ENCODE peak calls at places on chromosomes 6 and 20, in ten cellular contexts. One of them, this sample, is unnamed. For H3K4me1, the result is how much of the 10 kb centered on the place peaks cover.

GRCh38 chr6:17291778-17292177 is 10.6 kb downstream of the RBM24 start:
- DNase-seq in cardiac muscle cell: no peak
- DNase-seq in heart right ventricle: no peak
- DNase-seq in H1: no peak
- DNase-seq in heart left ventricle: no peak
- DNase-seq in ovary: no peak
- DNase-seq in OCI-LY7: no peak
- DNase-seq in MM.1S: no peak
- DNase-seq in esophagus muscularis mucosa: no peak
- DNase-seq in fibroblast of lung: no peak
- DNase-seq in this sample: no peak

GRCh38 chr6:131682427-131682826 is 18.8 kb downstream of the OR2A4 start:
- DNase-seq in fibroblast of lung: peak
- DNase-seq in ovary: no peak
- DNase-seq in cardiac muscle cell: no peak
- DNase-seq in esophagus muscularis mucosa: no peak
- DNase-seq in OCI-LY7: no peak
- DNase-seq in H1: no peak
- DNase-seq in MM.1S: no peak
- DNase-seq in heart right ventricle: no peak
- DNase-seq in heart left ventricle: no peak
- DNase-seq in this sample: no peak

GRCh38 chr6:16731503-16732018 is 29.7 kb downstream of the ATXN1 start:
- DNase-seq in MM.1S: peak
- DNase-seq in OCI-LY7: no peak
- DNase-seq in cardiac muscle cell: no peak
- DNase-seq in heart right ventricle: no peak
- DNase-seq in fibroblast of lung: no peak
- DNase-seq in ovary: no peak
- DNase-seq in heart left ventricle: no peak
- DNase-seq in esophagus muscularis mucosa: no peak
- DNase-seq in H1: no peak
- DNase-seq in this sample: no peak

GRCh38 chr6:167550936-167551633 is 226.2 kb downstream of the TTLL2 start:
- DNase-seq in esophagus muscularis mucosa: no peak
- DNase-seq in fibroblast of lung: no peak
- DNase-seq in H1: no peak
- DNase-seq in heart right ventricle: peak
- DNase-seq in MM.1S: no peak
- DNase-seq in heart left ventricle: peak
- DNase-seq in cardiac muscle cell: no peak
- DNase-seq in ovary: peak
- DNase-seq in OCI-LY7: no peak
- DNase-seq in this sample: no peak

GRCh38 chr6:76774750-76775396 is 688.4 kb downstream of the HTR1B start:
- DNase-seq in esophagus muscularis mucosa: no peak
- DNase-seq in MM.1S: no peak
- DNase-seq in heart left ventricle: no peak
- DNase-seq in fibroblast of lung: peak
- DNase-seq in H1: no peak
- DNase-seq in OCI-LY7: no peak
- DNase-seq in ovary: peak
- DNase-seq in heart right ventricle: peak
- DNase-seq in cardiac muscle cell: peak
- DNase-seq in this sample: no peak

GRCh38 chr6:138864343-138864890 is 68.5 kb downstream of the ECT2L start:
- DNase-seq in MM.1S: no peak
- DNase-seq in fibroblast of lung: peak
- DNase-seq in H1: no peak
- DNase-seq in cardiac muscle cell: no peak
- DNase-seq in heart right ventricle: no peak
- DNase-seq in heart left ventricle: no peak
- DNase-seq in OCI-LY7: no peak
- DNase-seq in ovary: no peak
- DNase-seq in esophagus muscularis mucosa: no peak
- DNase-seq in this sample: no peak

GRCh38 chr6:85644374-85644762 is 1.7 kb upstream of the SYNCRIP start:
- DNase-seq in ovary: no peak
- DNase-seq in MM.1S: peak
- DNase-seq in cardiac muscle cell: no peak
- DNase-seq in H1: no peak
- DNase-seq in heart right ventricle: no peak
- DNase-seq in esophagus muscularis mucosa: no peak
- DNase-seq in OCI-LY7: no peak
- DNase-seq in fibroblast of lung: no peak
- DNase-seq in heart left ventricle: no peak
- DNase-seq in this sample: no peak

GRCh38 chr6:158011478-158011920 is 29.8 kb downstream of the SYNJ2 start:
- DNase-seq in heart right ventricle: no peak
- DNase-seq in MM.1S: no peak
- DNase-seq in ovary: no peak
- DNase-seq in heart left ventricle: no peak
- DNase-seq in esophagus muscularis mucosa: no peak
- DNase-seq in H1: no peak
- DNase-seq in cardiac muscle cell: no peak
- DNase-seq in fibroblast of lung: peak
- DNase-seq in OCI-LY7: no peak
- DNase-seq in this sample: no peak

GRCh38 chr6:46784535-46784934 is 8.7 kb upstream of the MEP1A start:
- DNase-seq in esophagus muscularis mucosa: no peak
- DNase-seq in ovary: no peak
- DNase-seq in heart left ventricle: no peak
- DNase-seq in heart right ventricle: no peak
- DNase-seq in cardiac muscle cell: no peak
- DNase-seq in H1: no peak
- DNase-seq in fibroblast of lung: no peak
- DNase-seq in MM.1S: no peak
- DNase-seq in OCI-LY7: no peak
- DNase-seq in this sample: no peak

GRCh38 chr6:18752278-18753057 is 365.3 kb downstream of the RNF144B start:
- DNase-seq in heart left ventricle: no peak
- DNase-seq in esophagus muscularis mucosa: no peak
- DNase-seq in fibroblast of lung: no peak
- DNase-seq in ovary: no peak
- DNase-seq in OCI-LY7: no peak
- DNase-seq in H1: no peak
- DNase-seq in cardiac muscle cell: peak
- DNase-seq in heart right ventricle: no peak
- DNase-seq in MM.1S: no peak
- DNase-seq in this sample: no peak

GRCh38 chr6:45816674-45817297 is 198.9 kb downstream of the CLIC5 start:
- DNase-seq in heart left ventricle: no peak
- DNase-seq in cardiac muscle cell: no peak
- DNase-seq in ovary: no peak
- DNase-seq in MM.1S: no peak
- DNase-seq in fibroblast of lung: no peak
- DNase-seq in H1: no peak
- DNase-seq in heart right ventricle: no peak
- DNase-seq in esophagus muscularis mucosa: no peak
- DNase-seq in OCI-LY7: no peak
- DNase-seq in this sample: no peak

GRCh38 chr20:31674895-31675827 is 37.4 kb downstream of the COX4I2 start:
- DNase-seq in H1: no peak
- DNase-seq in ovary: no peak
- DNase-seq in cardiac muscle cell: no peak
- DNase-seq in heart left ventricle: peak
- DNase-seq in heart right ventricle: peak
- DNase-seq in MM.1S: peak
- DNase-seq in OCI-LY7: peak
- DNase-seq in esophagus muscularis mucosa: no peak
- DNase-seq in fibroblast of lung: peak
- DNase-seq in this sample: no peak

GRCh38 chr6:89184344-89184743 is 32.8 kb downstream of the GABRR1 start:
- DNase-seq in heart left ventricle: no peak
- DNase-seq in OCI-LY7: no peak
- DNase-seq in fibroblast of lung: no peak
- DNase-seq in MM.1S: no peak
- DNase-seq in H1: no peak
- DNase-seq in heart right ventricle: no peak
- DNase-seq in cardiac muscle cell: no peak
- DNase-seq in ovary: no peak
- DNase-seq in esophagus muscularis mucosa: no peak
- DNase-seq in this sample: no peak

GRCh38 chr20:25273541-25274358 is 25.9 kb downstream of the PYGB start:
- DNase-seq in H1: no peak
- DNase-seq in ovary: peak
- DNase-seq in cardiac muscle cell: no peak
- DNase-seq in heart left ventricle: peak
- DNase-seq in OCI-LY7: no peak
- DNase-seq in fibroblast of lung: no peak
- DNase-seq in esophagus muscularis mucosa: no peak
- DNase-seq in MM.1S: no peak
- DNase-seq in heart right ventricle: peak
- DNase-seq in this sample: no peak

GRCh38 chr20:36112112-36112511 is 42.4 kb upstream of the EPB41L1 start:
- DNase-seq in cardiac muscle cell: no peak
- DNase-seq in fibroblast of lung: no peak
- DNase-seq in H1: no peak
- DNase-seq in OCI-LY7: no peak
- DNase-seq in esophagus muscularis mucosa: no peak
- DNase-seq in MM.1S: no peak
- DNase-seq in ovary: no peak
- DNase-seq in heart left ventricle: no peak
- DNase-seq in heart right ventricle: no peak
- DNase-seq in this sample: no peak

DNA sequence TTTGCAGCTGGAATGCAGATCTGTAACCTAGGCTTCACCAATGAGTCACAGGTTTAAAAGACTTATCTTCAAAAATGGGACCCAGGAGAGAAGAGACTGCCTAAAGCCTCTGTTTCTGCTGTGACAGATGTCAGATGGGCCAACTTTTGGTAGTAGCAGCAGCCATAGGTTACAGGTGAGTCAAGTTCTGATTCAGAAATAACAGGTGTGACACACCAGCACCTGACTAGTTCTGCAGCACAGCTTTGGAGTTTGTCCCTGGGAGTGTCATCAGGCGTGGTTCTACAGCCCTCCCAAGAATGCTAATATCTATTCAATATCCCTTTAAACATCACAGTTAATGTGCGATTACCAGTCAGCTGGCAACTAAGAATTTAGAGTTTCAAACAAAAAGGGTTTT is 121.9 kb upstream of the BTN3A2 start:
- DNase-seq in cardiac muscle cell: no peak
- DNase-seq in OCI-LY7: no peak
- DNase-seq in heart left ventricle: no peak
- DNase-seq in H1: no peak
- DNase-seq in MM.1S: no peak
- DNase-seq in fibroblast of lung: no peak
- DNase-seq in esophagus muscularis mucosa: no peak
- DNase-seq in ovary: no peak
- DNase-seq in heart right ventricle: no peak
- DNase-seq in this sample: no peak
- H3K27ac ChIP-seq in cardiac muscle cell: no peak
- H3K27ac ChIP-seq in OCI-LY7: no peak
- H3K27ac ChIP-seq in heart left ventricle: no peak
- H3K27ac ChIP-seq in H1: no peak
- H3K27ac ChIP-seq in MM.1S: no peak
- H3K27ac ChIP-seq in fibroblast of lung: no peak
- H3K27ac ChIP-seq in esophagus muscularis mucosa: no peak
- H3K27ac ChIP-seq in ovary: no peak
- H3K27ac ChIP-seq in heart right ventricle: no peak
- H3K27ac ChIP-seq in this sample: peak

DNA sequence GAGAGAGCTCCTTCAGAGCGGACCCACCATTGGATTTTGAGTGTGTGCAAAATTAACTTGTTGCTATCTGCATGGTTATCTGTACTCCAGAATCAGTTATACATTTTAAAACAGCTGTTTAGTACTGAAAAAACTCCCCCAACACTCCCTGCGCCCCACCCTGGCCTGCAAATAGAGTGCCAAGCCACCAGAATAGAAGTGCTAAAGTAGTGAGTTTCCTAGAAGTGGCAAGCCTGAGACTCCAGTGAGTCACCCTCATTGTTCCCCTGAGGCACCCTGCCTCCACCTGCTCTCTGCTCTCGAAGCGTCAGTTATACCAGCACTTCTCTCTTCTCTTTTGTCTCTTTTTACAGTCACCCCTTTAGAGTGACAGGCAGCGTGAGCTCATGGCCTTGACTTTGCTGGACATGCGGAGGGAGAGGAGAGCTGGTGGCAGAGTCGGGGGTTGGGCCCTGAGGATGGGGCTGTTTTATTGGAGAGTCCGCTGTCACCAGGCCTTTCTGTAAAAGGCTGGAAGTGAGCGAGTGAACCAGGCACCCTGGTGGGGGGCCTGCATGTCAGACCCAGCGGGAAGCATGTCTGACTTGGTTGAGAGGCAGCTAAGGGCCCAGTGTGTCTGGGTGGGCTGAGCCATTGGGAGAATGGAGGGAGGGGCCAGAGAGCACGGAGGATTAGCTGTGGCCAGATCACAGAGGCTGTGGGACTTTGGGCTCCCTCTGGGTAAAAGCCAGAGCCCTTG is 10.4 kb downstream of the IGF2R start:
- DNase-seq in heart right ventricle: no peak
- DNase-seq in ovary: no peak
- DNase-seq in heart left ventricle: no peak
- DNase-seq in fibroblast of lung: peak
- DNase-seq in esophagus muscularis mucosa: no peak
- DNase-seq in H1: no peak
- DNase-seq in cardiac muscle cell: peak
- DNase-seq in OCI-LY7: peak
- DNase-seq in MM.1S: peak
- DNase-seq in this sample: no peak
- H3K4me1 ChIP-seq in heart right ventricle: half or more
- H3K4me1 ChIP-seq in ovary: under half
- H3K4me1 ChIP-seq in heart left ventricle: half or more
- H3K4me1 ChIP-seq in fibroblast of lung: under half
- H3K4me1 ChIP-seq in esophagus muscularis mucosa: half or more
- H3K4me1 ChIP-seq in H1: under half
- H3K4me1 ChIP-seq in cardiac muscle cell: under half
- H3K4me1 ChIP-seq in OCI-LY7: half or more
- H3K4me1 ChIP-seq in MM.1S: half or more
- H3K4me1 ChIP-seq in this sample: half or more

GRCh38 chr20:39105551-39105950 is 143.4 kb downstream of the DHX35 start:
- DNase-seq in esophagus muscularis mucosa: no peak
- DNase-seq in heart left ventricle: no peak
- DNase-seq in heart right ventricle: no peak
- DNase-seq in ovary: no peak
- DNase-seq in H1: no peak
- DNase-seq in OCI-LY7: no peak
- DNase-seq in cardiac muscle cell: no peak
- DNase-seq in fibroblast of lung: no peak
- DNase-seq in MM.1S: no peak
- DNase-seq in this sample: no peak
- TF ChIP-seq CTCF in esophagus muscularis mucosa: no peak
- TF ChIP-seq CTCF in heart left ventricle: no peak
- TF ChIP-seq CTCF in heart right ventricle: no peak
- TF ChIP-seq CTCF in ovary: no peak
- TF ChIP-seq CTCF in H1: peak
- TF ChIP-seq CTCF in OCI-LY7: peak
- TF ChIP-seq CTCF in cardiac muscle cell: no peak
- TF ChIP-seq CTCF in fibroblast of lung: no peak
- TF ChIP-seq CTCF in MM.1S: peak
- TF ChIP-seq CTCF in this sample: no peak

GRCh38 chr20:61178431-61179080 is 73.5 kb upstream of the CDH4 start:
- DNase-seq in cardiac muscle cell: no peak
- DNase-seq in OCI-LY7: no peak
- DNase-seq in heart right ventricle: no peak
- DNase-seq in MM.1S: no peak
- DNase-seq in heart left ventricle: no peak
- DNase-seq in ovary: no peak
- DNase-seq in fibroblast of lung: no peak
- DNase-seq in esophagus muscularis mucosa: no peak
- DNase-seq in H1: no peak
- DNase-seq in this sample: no peak
- H3K27ac ChIP-seq in cardiac muscle cell: no peak
- H3K27ac ChIP-seq in OCI-LY7: no peak
- H3K27ac ChIP-seq in heart right ventricle: no peak
- H3K27ac ChIP-seq in MM.1S: no peak
- H3K27ac ChIP-seq in heart left ventricle: no peak
- H3K27ac ChIP-seq in ovary: no peak
- H3K27ac ChIP-seq in fibroblast of lung: no peak
- H3K27ac ChIP-seq in esophagus muscularis mucosa: no peak
- H3K27ac ChIP-seq in H1: no peak
- H3K27ac ChIP-seq in this sample: no peak

This sample was measured in esophagus squamous epithelium.